ENCODE peak calls at places on chromosomes 2 and 18, in five cellular contexts. H is sigmoid colon, T is astrocyte, W is body of pancreas, M is fibroblast of lung. I is an unnamed sample.

GRCh38 chr2:66966631-66967030 is 430.5 kb upstream of the ETAA1 start:
- DNase-seq in H (no peak), T (peak; percentile 55), M (peak; percentile 62), W (no peak), I (no peak)

GRCh38 chr2:61814761-61815160 is 39.1 kb downstream of the FAM161A start:
- DNase-seq in W (no peak), T (no peak), M (no peak), H (no peak), I (no peak)

GRCh38 chr2:44342854-44343253 is 18.4 kb downstream of the PREPL start:
- DNase-seq in T (no peak), W (peak; percentile 30), H (no peak), M (no peak), I (no peak)

GRCh38 chr2:9800975-9801723 is 42.1 kb upstream of the TAF1B start:
- DNase-seq in M (peak; percentile 80), H (no peak), W (no peak), T (peak; percentile 71), I (no peak)

GRCh38 chr18:7021994-7022840 is 95.4 kb downstream of the LAMA1 start:
- DNase-seq in W (peak; percentile 86), M (peak; percentile 12), T (no peak), H (no peak), I (no peak)

GRCh38 chr2:6679481-6679880 is 186.2 kb downstream of the CMPK2 start:
- DNase-seq in W (no peak), H (no peak), M (no peak), T (no peak), I (no peak)

GRCh38 chr18:51621103-51621969 is 423.9 kb upstream of the MEX3C start:
- DNase-seq in M (peak; percentile 39), H (no peak), T (peak; percentile 22), W (peak; percentile 63), I (peak; percentile 60)

GRCh38 chr2:214830794-214831346 is 21.4 kb upstream of the BARD1 start:
- DNase-seq in M (peak; percentile 14), T (no peak), H (no peak), W (no peak), I (no peak)

GRCh38 chr2:237591379-237591881 is 896 bp upstream of the RAB17 start:
- DNase-seq in T (no peak), W (no peak), M (no peak), H (no peak), I (no peak)

GRCh38 chr2:180456811-180457210 is 449.7 kb upstream of the CWC22 start:
- DNase-seq in T (no peak), M (no peak), W (no peak), H (no peak), I (no peak)

GRCh38 chr2:188307850-188308283 is 16.2 kb downstream of the GULP1 start:
- DNase-seq in T (no peak), W (no peak), M (no peak), H (no peak), I (no peak)

GRCh38 chr2:128374001-128374710 is 55.5 kb upstream of the HS6ST1 start:
- DNase-seq in W (no peak), M (peak; percentile 95), T (peak; percentile 93), H (no peak), I (no peak)

GRCh38 chr2:67486041-67486796 is 89.1 kb downstream of the ETAA1 start:
- DNase-seq in H (no peak), T (peak; percentile 39), W (peak; percentile 78), M (peak; percentile 50), I (no peak)

GRCh38 chr18:46051731-46052461 is 20.2 kb downstream of the PSTPIP2 start:
- DNase-seq in W (peak; percentile 48), M (peak; percentile 81), T (peak; percentile 82), H (no peak), I (no peak)

GRCh38 chr2:10172033-10172865 is 49.7 kb downstream of the RRM2 start:
- DNase-seq in M (no peak), H (no peak), W (no peak), T (no peak), I (no peak)

DNA sequence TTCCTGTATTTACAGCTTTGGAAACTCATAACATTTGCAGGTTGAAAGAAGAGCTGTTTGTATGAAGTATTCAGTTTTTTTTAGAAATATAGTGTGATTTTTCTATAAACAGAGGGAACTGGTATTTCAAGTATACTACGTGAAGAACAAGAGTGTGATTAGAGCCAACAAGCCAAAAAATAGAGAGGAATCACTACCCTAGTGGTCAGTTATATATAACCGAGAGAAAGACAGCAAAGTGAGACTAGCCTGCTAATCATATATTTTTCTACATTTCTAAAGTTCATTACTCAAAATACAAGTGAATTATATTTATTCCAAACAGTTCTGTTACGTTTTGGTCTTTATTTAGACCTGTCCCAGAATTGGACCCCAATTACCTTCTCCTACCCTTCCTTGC is 444.8 kb upstream of the NRP2 start:
- DNase-seq in T (no peak), W (no peak), M (no peak), H (no peak), I (no peak)
- TF ChIP-seq CTCF in T (no peak), W (no peak), M (no peak), H (no peak), I (no peak)

GRCh38 chr18:2918761-2919550 is 72.2 kb downstream of the EMILIN2 start:
- DNase-seq in T (no peak), W (no peak), M (no peak), H (no peak), I (no peak)
- H3K36me3 ChIP-seq in T (peaks cover 15% of the 10 kb centered on the region), W (peaks cover 23% of the 10 kb centered on the region), M (peaks cover 23% of the 10 kb centered on the region), H (peaks cover 86% of the 10 kb centered on the region), I (no peaks in the 10 kb centered on the region)

GRCh38 chr2:136006658-136007057 is 21.2 kb upstream of the DARS1 start:
- DNase-seq in H (no peak), M (peak; percentile 75), T (peak; percentile 67), W (no peak), I (no peak)

GRCh38 chr2:136001147-136001546 is 15.7 kb upstream of the DARS1 start:
- DNase-seq in T (no peak), M (no peak), H (no peak), W (no peak), I (no peak)

GRCh38 chr2:136005462-136006205 is 20.2 kb upstream of the DARS1 start:
- DNase-seq in M (peak; percentile 45), T (peak; percentile 43), H (no peak), W (no peak), I (no peak)

GRCh38 chr2:136008205-136008865 is 22.9 kb upstream of the DARS1 start:
- DNase-seq in M (no peak), W (peak; percentile 13), T (no peak), H (peak; percentile 72), I (peak; percentile 85)

DNA sequence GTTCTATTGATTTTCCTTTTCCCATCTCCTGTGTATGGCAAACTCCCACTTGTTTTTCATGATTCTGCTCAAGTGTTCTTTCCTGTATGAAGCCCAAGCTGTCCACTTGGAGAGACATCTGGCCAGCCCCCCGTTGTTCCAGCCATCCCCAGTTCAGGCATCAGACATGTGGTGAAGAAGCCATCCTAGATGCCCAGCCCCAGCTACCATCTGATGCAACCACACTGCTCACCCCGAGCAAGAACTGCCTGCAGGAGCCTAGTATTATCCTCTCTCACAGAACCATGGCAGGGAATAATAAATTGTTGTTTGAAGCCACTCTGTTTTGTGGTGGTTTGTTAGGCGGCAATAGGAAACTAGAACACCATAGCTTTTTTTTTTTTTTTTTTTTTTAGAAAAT is 19.5 kb upstream of the DARS1 start:
- DNase-seq in M (no peak), W (no peak), H (no peak), T (no peak), I (no peak)
- TF ChIP-seq CTCF in M (no peak), W (no peak), H (no peak), T (no peak), I (no peak)

GRCh38 chr2:160392201-160392600 is 101.4 kb downstream of the RBMS1 start:
- DNase-seq in M (no peak), T (no peak), W (no peak), H (no peak), I (no peak)
- H3K36me3 ChIP-seq in M (no peaks in the 10 kb centered on the region), T (no peaks in the 10 kb centered on the region), W (no peaks in the 10 kb centered on the region), H (no peaks in the 10 kb centered on the region), I (no peaks in the 10 kb centered on the region)

GRCh38 chr2:150594299-150594698 is 106.8 kb upstream of the RND3 start:
- DNase-seq in W (no peak), M (no peak), H (no peak), T (no peak), I (no peak)

GRCh38 chr2:150596071-150596470 is 108.6 kb upstream of the RND3 start:
- DNase-seq in H (no peak), T (peak; percentile 85), M (peak; percentile 88), W (no peak), I (no peak)

GRCh38 chr2:150598383-150598782 is 110.9 kb upstream of the RND3 start:
- DNase-seq in W (peak; percentile 14), M (no peak), T (no peak), H (no peak), I (no peak)

GRCh38 chr2:150601280-150602038 is 114.0 kb upstream of the RND3 start:
- DNase-seq in H (no peak), W (no peak), M (peak; percentile 86), T (peak; percentile 81), I (no peak)

DNA sequence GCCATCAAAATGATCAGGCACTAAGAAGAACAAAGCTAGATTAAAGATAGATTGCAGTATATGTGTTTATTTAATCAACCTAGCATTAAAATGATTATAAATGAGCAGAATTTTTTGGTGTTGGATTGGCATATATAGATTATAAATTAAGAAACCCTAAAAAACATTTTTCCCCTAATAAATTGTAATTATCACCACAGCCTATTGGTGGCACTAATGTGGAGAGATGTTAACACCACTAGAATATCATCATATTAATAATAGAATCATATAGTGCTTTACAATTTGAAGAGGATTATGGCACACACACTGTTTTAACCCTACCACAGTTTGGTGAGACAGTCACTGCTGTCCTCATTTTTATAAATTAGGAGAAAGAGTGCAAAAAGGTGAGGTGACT is 112.4 kb upstream of the RND3 start:
- DNase-seq in H (no peak), W (no peak), T (no peak), M (no peak), I (no peak)
- TF ChIP-seq CTCF in H (no peak), W (no peak), T (no peak), M (no peak), I (no peak)

GRCh38 chr18:9392726-9393125 is 58.2 kb downstream of the TWSG1 start:
- DNase-seq in W (no peak), M (no peak), H (no peak), T (no peak), I (no peak)

GRCh38 chr18:9389706-9390105 is 55.1 kb downstream of the TWSG1 start:
- DNase-seq in M (no peak), T (no peak), H (no peak), W (no peak), I (no peak)

GRCh38 chr18:9386872-9387271 is 52.3 kb downstream of the TWSG1 start:
- DNase-seq in W (no peak), M (no peak), H (no peak), T (no peak), I (no peak)

GRCh38 chr18:9387891-9388290 is 53.3 kb downstream of the TWSG1 start:
- DNase-seq in T (no peak), H (no peak), W (no peak), M (no peak), I (no peak)
- H3K36me3 ChIP-seq in T (peaks cover 2% of the 10 kb centered on the region), H (peaks cover 10% of the 10 kb centered on the region), W (no peaks in the 10 kb centered on the region), M (no peaks in the 10 kb centered on the region), I (no peaks in the 10 kb centered on the region)